ENCODE peak calls at places on chromosomes 13 and 19, in four cellular contexts. O is HL-60, J is K562, T is GM12878. M is an unnamed sample.
A peak's percentile ranks its signal among the peaks of the same experiment; 100 is the strongest.

GRCh38 chr19:47075941-47076340 is 27.5 kb upstream of the TMEM160 start:
- DNase-seq in O (no peak), J (no peak), T (no peak), M (no peak)

GRCh38 chr13:112106467-112107141 is 39.7 kb downstream of the SOX1 start:
- DNase-seq in O (no peak), J (no peak), T (no peak), M (no peak)

GRCh38 chr19:17948474-17948966 is 15.7 kb downstream of the CCDC124 start:
- DNase-seq in O (no peak), J (no peak), T (no peak), M (no peak)

GRCh38 chr19:3302755-3303154 is 63.6 kb upstream of the NFIC start:
- DNase-seq in O (peak; percentile 8), J (no peak), T (no peak), M (no peak)

GRCh38 chr19:35468637-35469036 is 20.6 kb downstream of the FFAR2 start:
- DNase-seq in O (peak; percentile 73), J (peak; percentile 47), T (peak; percentile 82), M (peak; percentile 50)

GRCh38 chr19:49677232-49677881 is at the start of gene PRMT1:
- DNase-seq in O (peak; percentile 25), J (peak; percentile 77), T (no peak), M (no peak)

GRCh38 chr13:113220877-113221276 is 11.5 kb downstream of the CUL4A start:
- DNase-seq in O (no peak), J (no peak), T (no peak), M (no peak)

GRCh38 chr13:21677075-21677628 is 6.3 kb downstream of the FGF9 start:
- DNase-seq in O (no peak), J (no peak), T (no peak), M (no peak)

GRCh38 chr19:24098359-24098758 is 11.4 kb downstream of the ZNF254 start:
- DNase-seq in O (no peak), J (no peak), T (no peak), M (no peak)

GRCh38 chr13:99522288-99522687 is 21.0 kb downstream of the TM9SF2 start:
- DNase-seq in O (no peak), J (no peak), T (no peak), M (no peak)

GRCh38 chr13:111598751-111599150 is 278.3 kb downstream of the TEX29 start:
- DNase-seq in O (no peak), J (no peak), T (no peak), M (no peak)

GRCh38 chr19:5893907-5894703 is 9.5 kb downstream of the NDUFA11 start:
- DNase-seq in O (no peak), J (peak; percentile 73), T (no peak), M (no peak)

GRCh38 chr13:113045214-113046007 is 60.2 kb upstream of the F7 start:
- DNase-seq in O (no peak), J (no peak), T (no peak), M (no peak)

GRCh38 chr13:113364933-113365371 is 1.0 kb upstream of the GRTP1 start:
- DNase-seq in O (no peak), J (no peak), T (no peak), M (no peak)

GRCh38 chr19:1270168-1270853 is 1.2 kb downstream of the CIRBP start:
- DNase-seq in O (peak; percentile 74), J (no peak), T (no peak), M (no peak)

GRCh38 chr13:112907286-112907685 is 61.7 kb upstream of the MCF2L start:
- DNase-seq in O (no peak), J (no peak), T (no peak), M (no peak)

GRCh38 chr13:74795526-74795925 is 661.3 kb upstream of the KLF12 start:
- DNase-seq in O (no peak), J (no peak), T (no peak), M (no peak)

GRCh38 chr13:37316935-37317334 is 211.5 kb upstream of the CSNK1A1L start:
- DNase-seq in O (no peak), J (no peak), T (no peak), M (no peak)

GRCh38 chr19:46361915-46362314 is 15.0 kb downstream of the PPP5C start:
- DNase-seq in O (no peak), J (no peak), T (no peak), M (no peak)

GRCh38 chr19:46076951-46077814 is 36.4 kb upstream of the IGFL4 start:
- DNase-seq in O (peak; percentile 78), J (peak; percentile 90), T (no peak), M (peak; percentile 43)

GRCh38 chr19:43480574-43480973 is 15.2 kb upstream of the LYPD3 start:
- DNase-seq in O (no peak), J (no peak), T (no peak), M (no peak)

GRCh38 chr13:111577956-111578595 is 257.6 kb downstream of the TEX29 start:
- DNase-seq in O (no peak), J (no peak), T (no peak), M (no peak)

GRCh38 chr19:18401580-18402112 is 4.2 kb upstream of the LRRC25 start:
- DNase-seq in O (peak; percentile 98), J (peak; percentile 63), T (no peak), M (no peak)

GRCh38 chr19:3774621-3775373 is 2.8 kb upstream of the RAX2 start:
- DNase-seq in O (no peak), J (peak; percentile 42), T (no peak), M (no peak)

GRCh38 chr13:113834496-113835200 is 29.2 kb downstream of the GAS6 start:
- DNase-seq in O (no peak), J (no peak), T (no peak), M (no peak)

GRCh38 chr13:110563463-110563774 is 1.9 kb upstream of the RAB20 start:
- DNase-seq in O (no peak), J (no peak), T (no peak), M (no peak)
- TF ChIP-seq SPI1 in O (no peak), J (no peak), T (no peak), M (no peak)

GRCh38 chr19:19465436-19466070 is 49.8 kb downstream of the TSSK6 start:
- DNase-seq in O (no peak), J (no peak), T (no peak), M (no peak)

GRCh38 chr19:19471682-19472081 is 43.7 kb downstream of the TSSK6 start:
- DNase-seq in O (no peak), J (no peak), T (no peak), M (no peak)

GRCh38 chr19:19470579-19470978 is 44.8 kb downstream of the TSSK6 start:
- DNase-seq in O (no peak), J (no peak), T (no peak), M (no peak)

GRCh38 chr19:19466201-19466600 is 49.1 kb downstream of the TSSK6 start:
- DNase-seq in O (no peak), J (no peak), T (no peak), M (no peak)

DNA sequence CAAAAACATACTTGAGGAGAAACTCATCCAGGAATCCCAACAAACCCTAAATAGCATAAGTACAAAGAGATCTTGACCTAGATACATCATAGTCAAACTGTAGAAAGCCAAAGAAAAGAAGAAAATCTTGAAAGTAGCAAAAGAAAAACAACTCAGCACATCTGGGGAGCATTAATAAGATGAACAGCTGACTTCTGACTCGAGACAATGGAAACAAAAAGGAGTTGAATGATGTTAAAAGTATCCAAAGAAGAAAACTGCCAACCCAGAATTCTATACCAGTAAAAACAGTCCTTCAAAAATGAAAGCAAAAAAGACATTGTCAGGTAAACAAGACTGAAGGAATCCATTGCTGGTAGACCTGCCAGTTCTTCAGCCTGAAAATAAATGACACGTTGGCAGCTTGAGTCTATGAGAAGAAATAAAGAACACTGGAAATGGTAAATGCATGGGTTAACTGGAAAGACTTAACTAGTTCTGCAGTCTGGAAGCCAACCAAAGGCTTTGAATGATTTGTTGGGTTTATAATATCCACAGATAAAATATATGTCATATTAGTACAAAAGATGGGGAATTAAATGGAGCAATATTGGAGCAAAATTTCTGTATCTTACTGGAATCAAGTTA is 46.8 kb downstream of the TSSK6 start:
- DNase-seq in O (no peak), J (no peak), T (no peak), M (no peak)
- TF ChIP-seq SPI1 in O (no peak), J (no peak), T (no peak), M (no peak)

DNA sequence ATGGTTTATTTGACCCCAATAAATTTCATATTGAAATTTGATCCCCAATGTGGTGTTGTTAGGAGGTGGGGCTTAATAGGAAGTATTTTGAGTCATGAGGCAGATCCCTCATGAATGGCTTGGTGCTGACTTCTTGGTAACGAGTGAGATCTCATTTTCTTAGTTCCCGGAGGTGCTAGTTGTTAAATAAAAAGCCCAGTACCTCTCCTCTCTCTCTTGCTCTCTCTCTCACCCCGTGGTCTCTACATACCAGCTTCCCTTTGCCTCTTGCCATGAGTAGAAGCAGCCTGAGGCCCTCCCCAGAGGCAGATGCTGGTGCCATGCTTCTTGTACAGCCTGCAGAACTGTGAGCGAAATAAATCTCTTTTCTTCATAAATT is 39.4 kb upstream of the KATNAL1 start:
- DNase-seq in O (no peak), J (no peak), T (no peak), M (no peak)
- TF ChIP-seq SPI1 in O (no peak), J (no peak), T (no peak), M (no peak)

DNA sequence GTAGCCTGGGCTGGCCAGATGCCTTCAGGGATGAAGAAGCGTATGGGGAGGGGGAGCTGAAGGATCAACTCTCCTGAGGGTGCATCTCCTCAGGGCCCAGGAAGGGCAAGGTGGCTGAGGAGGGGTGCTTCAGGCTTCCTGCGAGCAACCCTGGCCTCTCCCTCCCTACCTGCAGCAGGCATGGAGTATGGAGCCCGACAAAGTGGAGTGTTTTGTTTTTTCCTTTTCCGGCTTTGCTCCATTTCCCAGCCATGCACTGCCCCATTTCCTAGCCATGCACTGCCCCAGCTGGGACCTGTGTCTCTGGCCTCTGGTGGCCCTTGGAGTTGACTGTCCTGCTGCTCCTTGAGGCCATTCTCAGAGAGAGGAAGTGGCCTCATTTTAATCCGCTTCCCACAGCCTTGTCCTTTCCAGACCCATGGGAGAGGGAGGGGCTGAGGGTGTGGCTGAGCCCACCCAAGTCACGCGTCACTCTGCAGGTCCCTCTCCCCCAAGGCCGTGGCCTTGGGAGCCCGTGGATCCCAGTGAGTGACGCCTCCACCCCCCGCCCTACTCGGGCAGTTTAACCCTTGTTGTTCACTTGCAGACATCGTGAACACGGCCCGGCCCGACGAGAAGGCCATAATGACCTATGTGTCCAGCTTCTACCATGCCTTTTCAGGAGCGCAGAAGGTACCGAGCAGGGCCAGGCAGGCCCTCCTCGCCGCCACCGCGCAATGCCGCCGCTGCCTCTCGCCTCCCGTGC is 34.4 kb downstream of the CAPN12 start:
- DNase-seq in O (no peak), J (no peak), T (no peak), M (no peak)
- TF ChIP-seq SPI1 in O (no peak), J (no peak), T (no peak), M (no peak)

DNA sequence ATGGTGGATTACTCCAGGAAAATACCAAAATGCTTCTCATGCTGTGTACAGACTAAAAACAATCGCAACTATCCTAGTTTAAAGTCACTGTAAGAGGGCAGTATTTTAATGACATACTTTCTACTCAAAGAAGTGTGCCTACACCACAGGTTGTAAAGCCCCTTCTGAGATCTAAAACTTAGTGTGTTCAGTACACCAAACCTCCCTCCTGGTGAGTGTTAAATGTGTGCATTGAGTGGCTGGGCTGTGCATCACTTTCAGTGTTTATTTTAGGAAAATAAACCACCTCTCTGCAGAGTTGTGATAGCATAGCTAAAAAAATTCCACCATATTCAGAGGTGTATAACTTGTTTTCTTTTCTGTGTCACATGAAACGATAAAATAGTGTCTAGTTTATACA is 263.7 kb downstream of the DACH1 start:
- DNase-seq in O (no peak), J (no peak), T (no peak), M (no peak)
- TF ChIP-seq SPI1 in O (no peak), J (no peak), T (no peak), M (no peak)

M was measured in GM12891.